ENCODE peak calls at places on chromosomes 7 and 10, in four cellular contexts. One of them, this sample, is unnamed.

GRCh38 chr7:27097686-27098492 is 2.1 kb upstream of the HOXA1 start:
- DNase-seq in AG08395: no peak
- DNase-seq in HCT116: no peak
- DNase-seq in tibial artery: no peak
- DNase-seq in this sample: no peak

GRCh38 chr7:40763319-40764287 is 628.8 kb downstream of the SUGCT start:
- DNase-seq in AG08395: peak; percentile 78
- DNase-seq in HCT116: no peak
- DNase-seq in tibial artery: no peak
- DNase-seq in this sample: no peak

GRCh38 chr10:16698457-16698856 is 118.8 kb downstream of the RSU1 start:
- DNase-seq in AG08395: no peak
- DNase-seq in HCT116: no peak
- DNase-seq in tibial artery: no peak
- DNase-seq in this sample: no peak

GRCh38 chr10:14926061-14926470 is 27.8 kb downstream of the DCLRE1C start:
- DNase-seq in AG08395: no peak
- DNase-seq in HCT116: no peak
- DNase-seq in tibial artery: no peak
- DNase-seq in this sample: no peak

GRCh38 chr10:11017575-11018425 is at the start of gene CELF2:
- DNase-seq in AG08395: no peak
- DNase-seq in HCT116: no peak
- DNase-seq in tibial artery: peak; percentile 41
- DNase-seq in this sample: peak; percentile 74

GRCh38 chr7:155858521-155859061 is 46.3 kb upstream of the SHH start:
- DNase-seq in AG08395: no peak
- DNase-seq in HCT116: no peak
- DNase-seq in tibial artery: no peak
- DNase-seq in this sample: no peak

GRCh38 chr7:5231116-5231515 is 41.1 kb downstream of the WIPI2 start:
- DNase-seq in AG08395: no peak
- DNase-seq in HCT116: no peak
- DNase-seq in tibial artery: no peak
- DNase-seq in this sample: no peak

GRCh38 chr7:151053091-151053490 is 4.6 kb downstream of the CDK5 start:
- DNase-seq in AG08395: no peak
- DNase-seq in HCT116: no peak
- DNase-seq in tibial artery: no peak
- DNase-seq in this sample: no peak

GRCh38 chr10:121459279-121459764 is 138.9 kb downstream of the FGFR2 start:
- DNase-seq in AG08395: no peak
- DNase-seq in HCT116: no peak
- DNase-seq in tibial artery: no peak
- DNase-seq in this sample: no peak

GRCh38 chr10:54800677-54801480 is at the start of gene PCDH15:
- DNase-seq in AG08395: no peak
- DNase-seq in HCT116: no peak
- DNase-seq in tibial artery: no peak
- DNase-seq in this sample: no peak

GRCh38 chr7:81632418-81632817 is 137.4 kb downstream of the HGF start:
- DNase-seq in AG08395: no peak
- DNase-seq in HCT116: no peak
- DNase-seq in tibial artery: no peak
- DNase-seq in this sample: no peak

GRCh38 chr10:114753126-114753525 is 68.5 kb upstream of the FHIP2A start:
- DNase-seq in AG08395: peak; percentile 20
- DNase-seq in HCT116: no peak
- DNase-seq in tibial artery: no peak
- DNase-seq in this sample: no peak

GRCh38 chr10:59675812-59676211 is 33.8 kb downstream of the SLC16A9 start:
- DNase-seq in AG08395: no peak
- DNase-seq in HCT116: no peak
- DNase-seq in tibial artery: no peak
- DNase-seq in this sample: no peak

GRCh38 chr7:107078517-107078966 is 34.0 kb downstream of the PRKAR2B start:
- DNase-seq in AG08395: no peak
- DNase-seq in HCT116: peak; percentile 4
- DNase-seq in tibial artery: no peak
- DNase-seq in this sample: no peak